ENCODE peak calls at places on chromosomes 12 and 14, in ten cellular contexts. B, W, G, F, S, T, H, N, E and L are unnamed samples.

GRCh38 chr14:71541271-71541670 is 391.0 kb upstream of the RGS6 start:
- DNase-seq in E (no peak), N (no peak), S (no peak), B (no peak), H (no peak), W (no peak), T (no peak), G (no peak), F (no peak), L (no peak)

GRCh38 chr12:4099276-4099675 is 174.3 kb upstream of the CCND2 start:
- DNase-seq in S (no peak), T (no peak), F (no peak), N (no peak), H (no peak), E (no peak), B (no peak), W (no peak), G (no peak), L (no peak)

GRCh38 chr14:101824339-101824727 is 62.8 kb downstream of the PPP2R5C start:
- DNase-seq in E (no peak), H (no peak), S (no peak), W (no peak), T (no peak), F (no peak), B (no peak), N (no peak), G (peak; percentile 43), L (no peak)

GRCh38 chr12:115485967-115486366 is 791.5 kb downstream of the MED13L start:
- DNase-seq in H (no peak), N (no peak), W (no peak), F (no peak), S (no peak), E (no peak), G (no peak), T (no peak), B (no peak), L (no peak)

GRCh38 chr14:93375673-93376156 is 28.7 kb downstream of the COX8C start:
- DNase-seq in E (no peak), H (no peak), B (peak; percentile 43), S (no peak), F (peak; percentile 1), W (no peak), G (no peak), N (no peak), T (no peak), L (no peak)

GRCh38 chr12:116694653-116695463 is 43.0 kb downstream of the SPRING1 start:
- DNase-seq in S (no peak), B (no peak), T (no peak), F (no peak), N (no peak), H (no peak), G (no peak), E (no peak), W (no peak), L (no peak)

GRCh38 chr12:85740190-85740589 is 96.0 kb downstream of the RASSF9 start:
- DNase-seq in T (no peak), W (no peak), N (no peak), E (no peak), S (no peak), B (no peak), F (no peak), H (no peak), G (peak; percentile 66), L (no peak)

GRCh38 chr12:29783773-29784666 is at the start of gene TMTC1:
- DNase-seq in W (peak; percentile 60), N (peak; percentile 70), G (peak; percentile 20), S (peak; percentile 42), E (no peak), T (peak; percentile 86), H (peak; percentile 71), F (no peak), B (peak; percentile 45), L (no peak)

GRCh38 chr12:75739916-75740315 is 228.5 kb upstream of the KRR1 start:
- DNase-seq in W (no peak), N (no peak), H (no peak), F (no peak), E (no peak), B (no peak), T (no peak), G (no peak), S (no peak), L (no peak)

GRCh38 chr14:105364100-105364708 is 34.1 kb upstream of the TEX22 start:
- DNase-seq in E (no peak), S (peak; percentile 55), N (peak; percentile 73), W (no peak), G (peak; percentile 73), T (no peak), B (peak; percentile 47), H (peak; percentile 47), F (no peak), L (no peak)

GRCh38 chr12:2084553-2085296 is 31.9 kb downstream of the CACNA1C start:
- DNase-seq in B (no peak), S (no peak), W (peak; percentile 48), H (peak; percentile 58), F (no peak), G (peak; percentile 77), N (peak; percentile 80), T (no peak), E (no peak), L (no peak)

GRCh38 chr12:31245822-31246469 is 80.0 kb downstream of the SINHCAF start:
- DNase-seq in G (no peak), H (peak; percentile 30), B (no peak), W (no peak), E (no peak), T (no peak), S (no peak), F (no peak), N (no peak), L (no peak)
- TF ChIP-seq CTCF in G (no peak), H (peak; percentile 8), B (no peak), W (no peak), E (no peak), T (no peak), S (no peak), F (no peak), N (no peak), L (peak; percentile 7)

GRCh38 chr12:49825971-49826421 is 2.2 kb downstream of the NCKAP5L start:
- DNase-seq in G (peak; percentile 50), B (no peak), T (no peak), E (no peak), N (no peak), H (no peak), S (no peak), W (no peak), F (no peak), L (no peak)

GRCh38 chr12:49824416-49824815 is 3.8 kb downstream of the NCKAP5L start:
- DNase-seq in W (no peak), H (no peak), T (no peak), F (no peak), S (no peak), E (no peak), B (no peak), G (no peak), N (no peak), L (no peak)

GRCh38 chr12:49825360-49825970 is 2.7 kb downstream of the NCKAP5L start:
- DNase-seq in G (peak; percentile 51), B (no peak), H (peak; percentile 42), W (no peak), S (peak; percentile 10), N (peak; percentile 65), F (no peak), T (no peak), E (no peak), L (no peak)

GRCh38 chr12:49823951-49824350 is 4.3 kb downstream of the NCKAP5L start:
- DNase-seq in W (no peak), E (no peak), F (no peak), G (no peak), H (no peak), B (no peak), S (no peak), T (no peak), N (no peak), L (no peak)

GRCh38 chr12:49824886-49825285 is 3.3 kb downstream of the NCKAP5L start:
- DNase-seq in W (no peak), H (peak; percentile 65), B (no peak), G (peak; percentile 59), E (no peak), N (peak; percentile 83), S (no peak), T (no peak), F (no peak), L (no peak)
- H3K4me3 ChIP-seq in W (peak overlapping the region; percentile 1), H (no peak overlapping the region), B (no peak overlapping the region), G (peak overlapping the region; percentile 20), E (peak overlapping the region; percentile 24), N (no peak overlapping the region), S (no peak overlapping the region), T (no peak overlapping the region), F (no peak overlapping the region), L (no peak overlapping the region)

GRCh38 chr12:117890137-117890536 is 78.7 kb downstream of the KSR2 start:
- DNase-seq in W (no peak), N (no peak), H (no peak), E (no peak), G (no peak), F (no peak), S (no peak), B (no peak), T (no peak), L (no peak)
- TF ChIP-seq CTCF in W (no peak), N (no peak), H (no peak), E (no peak), G (no peak), F (no peak), S (no peak), B (no peak), T (no peak), L (peak; percentile 44)

GRCh38 chr14:89383171-89383845 is 33.7 kb downstream of the FOXN3 start:
- DNase-seq in S (no peak), H (no peak), W (no peak), T (no peak), B (no peak), F (no peak), E (no peak), N (no peak), G (no peak), L (no peak)

GRCh38 chr14:89382487-89383170 is 34.4 kb downstream of the FOXN3 start:
- DNase-seq in B (no peak), H (no peak), F (no peak), E (no peak), N (no peak), T (no peak), W (no peak), S (no peak), G (no peak), L (no peak)

GRCh38 chr14:89386214-89386886 is 30.7 kb downstream of the FOXN3 start:
- DNase-seq in E (peak; percentile 30), H (no peak), N (peak; percentile 67), W (no peak), T (no peak), S (no peak), G (no peak), B (no peak), F (no peak), L (peak; percentile 25)

GRCh38 chr14:89384636-89385035 is 32.4 kb downstream of the FOXN3 start:
- DNase-seq in N (no peak), E (no peak), T (no peak), W (no peak), F (no peak), G (no peak), B (no peak), H (no peak), S (no peak), L (no peak)

DNA sequence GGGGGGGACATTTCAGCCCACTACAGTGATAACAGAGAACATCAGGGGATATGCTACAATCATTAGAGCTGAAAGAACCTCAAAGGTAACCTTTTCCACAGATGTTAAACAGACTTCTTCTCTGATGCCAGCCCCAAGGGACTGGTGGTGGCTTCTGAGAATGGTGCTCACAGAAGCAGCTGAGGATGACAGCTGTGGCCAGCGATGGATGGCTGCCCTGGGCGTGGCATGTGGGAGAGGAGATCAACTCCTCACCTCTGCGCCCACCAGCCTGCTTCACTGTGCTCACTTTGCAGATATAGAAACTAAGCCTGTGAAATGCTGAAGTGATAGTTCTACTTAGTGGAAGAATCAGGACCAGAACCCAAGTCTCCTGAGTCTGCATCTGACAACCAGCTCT is 33.0 kb downstream of the FOXN3 start:
- DNase-seq in W (no peak), T (no peak), S (no peak), E (no peak), N (no peak), G (no peak), F (peak; percentile 19), H (no peak), B (peak; percentile 54), L (no peak)
- H3K4me3 ChIP-seq in W (no peak overlapping the region), T (no peak overlapping the region), S (no peak overlapping the region), E (no peak overlapping the region), N (no peak overlapping the region), G (no peak overlapping the region), F (no peak overlapping the region), H (no peak overlapping the region), B (no peak overlapping the region), L (no peak overlapping the region)